ENCODE peak calls at places on chromosomes 3 and 15, in six cellular contexts. I is epithelial cell of esophagus, O is GM23248, J is osteocyte, Z is mesothelial cell of epicardium, Y is iPS-NIHi11. G is an unnamed sample.

GRCh38 chr15:75704263-75704615 is 8.4 kb downstream of the CSPG4 start:
- DNase-seq in O (no peak), Z (no peak), Y (no peak), J (no peak), I (no peak), G (no peak)

GRCh38 chr15:38540516-38540915 is 24.1 kb downstream of the RASGRP1 start:
- DNase-seq in I (no peak), Y (no peak), O (peak), Z (no peak), J (no peak), G (no peak)

GRCh38 chr3:106566277-106566676 is 697.5 kb upstream of the CBLB start:
- DNase-seq in Y (peak), J (no peak), Z (no peak), O (no peak), I (no peak), G (no peak)

GRCh38 chr15:51299187-51300015 is 39.0 kb downstream of the CYP19A1 start:
- DNase-seq in O (no peak), J (no peak), I (no peak), Z (no peak), Y (no peak), G (no peak)

GRCh38 chr3:157573281-157573680 is 70.1 kb upstream of the VEPH1 start:
- DNase-seq in O (peak), I (no peak), Y (no peak), J (no peak), Z (no peak), G (no peak)

GRCh38 chr3:13818919-13819318 is 61.0 kb downstream of the WNT7A start:
- DNase-seq in Z (no peak), Y (no peak), I (no peak), O (no peak), J (no peak), G (no peak)

GRCh38 chr15:41984622-41985021 is 12.3 kb upstream of the EHD4 start:
- DNase-seq in Y (no peak), J (no peak), O (no peak), Z (no peak), I (no peak), G (peak)

GRCh38 chr3:86995537-86995936 is 4.6 kb upstream of the VGLL3 start:
- DNase-seq in Z (no peak), I (peak), J (no peak), Y (no peak), O (peak), G (no peak)

GRCh38 chr15:48722764-48723661 is 77.5 kb upstream of the FBN1 start:
- DNase-seq in J (no peak), O (peak), Y (no peak), Z (no peak), I (peak), G (no peak)

GRCh38 chr3:87771338-87772059 is 287.3 kb downstream of the CGGBP1 start:
- DNase-seq in Y (peak), O (peak), Z (no peak), I (peak), J (no peak), G (peak)

GRCh38 chr3:129500334-129500658 is 28.1 kb upstream of the RHO start:
- DNase-seq in Y (no peak), J (no peak), O (no peak), Z (no peak), I (no peak), G (no peak)

GRCh38 chr3:49492969-49493368 is 22.9 kb downstream of the DAG1 start:
- DNase-seq in O (no peak), J (no peak), Y (no peak), Z (no peak), I (no peak), G (no peak)

GRCh38 chr3:152879130-152879789 is 44.3 kb downstream of the P2RY1 start:
- DNase-seq in J (no peak), I (no peak), Z (no peak), Y (no peak), O (no peak), G (no peak)

GRCh38 chr3:6928064-6928463 is 67.1 kb downstream of the GRM7 start:
- DNase-seq in O (no peak), J (no peak), I (peak), Y (no peak), Z (no peak), G (no peak)

GRCh38 chr3:50194128-50194902 is 2.9 kb downstream of the GNAT1 start:
- DNase-seq in I (peak), Z (no peak), O (peak), Y (peak), J (no peak), G (peak)

GRCh38 chr3:141331370-141332318 is 36.7 kb upstream of the ZBTB38 start:
- DNase-seq in J (no peak), O (peak), Y (no peak), Z (no peak), I (peak), G (no peak)

GRCh38 chr15:64854041-64854440 is 12.3 kb downstream of the PLEKHO2 start:
- DNase-seq in J (no peak), Z (no peak), I (no peak), O (no peak), Y (no peak), G (peak)

GRCh38 chr3:178259703-178260102 is 276.5 kb upstream of the KCNMB2 start:
- DNase-seq in I (no peak), Y (no peak), J (no peak), Z (no peak), O (no peak), G (no peak)

GRCh38 chr3:133927543-133928066 is 31.9 kb upstream of the RAB6B start:
- DNase-seq in Z (peak), O (peak), I (peak), Y (peak), J (peak), G (peak)

GRCh38 chr15:76342046-76342381 is 5.4 kb downstream of the ISL2 start:
- DNase-seq in I (no peak), Y (no peak), O (no peak), Z (no peak), J (no peak), G (no peak)

GRCh38 chr3:64056616-64057165 is 33.4 kb upstream of the PSMD6 start:
- DNase-seq in J (no peak), O (peak), I (peak), Z (no peak), Y (no peak), G (no peak)

GRCh38 chr3:62558549-62559112 is 185.3 kb upstream of the FEZF2 start:
- DNase-seq in O (no peak), J (no peak), Y (peak), I (peak), Z (no peak), G (peak)

GRCh38 chr15:38707802-38708671 is 143.4 kb upstream of the RASGRP1 start:
- DNase-seq in J (no peak), Z (no peak), Y (peak), I (peak), O (peak), G (peak)

GRCh38 chr3:52431459-52432223 is 13.3 kb downstream of the SEMA3G start:
- DNase-seq in O (no peak), Y (no peak), I (no peak), Z (no peak), J (no peak), G (peak)

GRCh38 chr3:157093096-157093495 is 66.9 kb downstream of the CCNL1 start:
- DNase-seq in Y (no peak), J (no peak), O (no peak), I (no peak), Z (no peak), G (no peak)

GRCh38 chr3:46734773-46735172 is 17.1 kb upstream of the PRSS50 start:
- DNase-seq in Y (no peak), I (no peak), Z (no peak), O (no peak), J (peak), G (no peak)

GRCh38 chr3:33395900-33396299 is 44.3 kb downstream of the UBP1 start:
- DNase-seq in Y (no peak), I (no peak), J (peak), Z (no peak), O (no peak), G (no peak)

GRCh38 chr3:140207541-140207940 is 272.6 kb downstream of the CLSTN2 start:
- DNase-seq in Z (no peak), O (no peak), J (no peak), Y (no peak), I (no peak), G (no peak)

GRCh38 chr15:40190591-40190990 is 29.7 kb downstream of the BUB1B start:
- DNase-seq in O (peak), Y (no peak), I (peak), Z (no peak), J (no peak), G (no peak)

GRCh38 chr3:12135029-12135634 is 23.6 kb downstream of the TIMP4 start:
- DNase-seq in Z (peak), I (peak), Y (peak), J (no peak), O (peak), G (peak)

GRCh38 chr3:172929451-172929850 is 178.9 kb downstream of the ECT2 start:
- DNase-seq in O (no peak), Z (no peak), I (no peak), J (no peak), Y (no peak), G (no peak)

GRCh38 chr3:70127192-70127591 is 127.7 kb downstream of the SAMMSON start:
- DNase-seq in O (no peak), I (no peak), Z (no peak), J (no peak), Y (no peak), G (no peak)

GRCh38 chr3:147793841-147794240 is 384.7 kb downstream of the ZIC1 start:
- DNase-seq in O (peak), Y (no peak), I (no peak), J (no peak), Z (no peak), G (no peak)

GRCh38 chr3:189927975-189928895 is 192.5 kb downstream of the P3H2 start:
- DNase-seq in I (peak), O (peak), Z (no peak), Y (no peak), J (no peak), G (no peak)

G was measured in endodermal cell.